ENCODE peak calls at places on chromosomes 7 and 10, in ten cellular contexts. Y is PC-3; K is posterior cingulate gyrus; F is epithelial cell of esophagus; W is NCI-H146; T is NCI-H1417; U is LoVo; D is renal cortical epithelial cell; O is A549; I is central memory CD4-positive, alpha-beta T cell. R is an unnamed sample.
A peak's percentile ranks its signal among the peaks of the same experiment; 100 is the strongest.

GRCh38 chr10:60236869-60237524 is 152.7 kb downstream of the ANK3 start:
- DNase-seq in Y (no peak), K (no peak), F (peak; percentile 7), W (no peak), T (no peak), U (no peak), D (peak; percentile 71), O (no peak), I (peak; percentile 0), R (no peak)

GRCh38 chr7:15643000-15643705 is 43.3 kb downstream of the MEOX2 start:
- DNase-seq in Y (peak; percentile 6), K (no peak), F (peak; percentile 19), W (no peak), T (no peak), U (no peak), D (peak; percentile 53), O (no peak), I (no peak), R (no peak)

GRCh38 chr10:99532687-99533495 is at the start of gene NKX2-3:
- DNase-seq in Y (peak; percentile 46), K (no peak), F (no peak), W (no peak), T (no peak), U (no peak), D (no peak), O (peak; percentile 88), I (no peak), R (no peak)

GRCh38 chr7:54788664-54789063 is 29.7 kb upstream of the SEC61G start:
- DNase-seq in Y (peak; percentile 95), K (no peak), F (peak; percentile 93), W (no peak), T (no peak), U (peak; percentile 72), D (peak; percentile 84), O (peak; percentile 96), I (no peak), R (no peak)

GRCh38 chr7:117381357-117381756 is 45.9 kb downstream of the ASZ1 start:
- DNase-seq in Y (no peak), K (no peak), F (no peak), W (no peak), T (no peak), U (no peak), D (no peak), O (no peak), I (no peak), R (no peak)

GRCh38 chr7:82362129-82362528 is 81.4 kb downstream of the CACNA2D1 start:
- DNase-seq in Y (no peak), K (no peak), F (no peak), W (no peak), T (no peak), U (no peak), D (no peak), O (no peak), I (no peak), R (no peak)

GRCh38 chr7:99997545-99998137 is 17.8 kb upstream of the ZKSCAN1 start:
- DNase-seq in Y (no peak), K (peak; percentile 81), F (peak; percentile 20), W (peak; percentile 87), T (no peak), U (no peak), D (no peak), O (no peak), I (peak; percentile 71), R (peak; percentile 78)

GRCh38 chr10:29643785-29644501 is 9.2 kb upstream of the SVIL start:
- DNase-seq in Y (no peak), K (no peak), F (no peak), W (no peak), T (no peak), U (no peak), D (no peak), O (no peak), I (no peak), R (no peak)

GRCh38 chr10:129968937-129969527 is 5.0 kb upstream of the EBF3 start:
- DNase-seq in Y (peak; percentile 40), K (no peak), F (peak; percentile 36), W (no peak), T (no peak), U (no peak), D (no peak), O (peak; percentile 58), I (no peak), R (no peak)

GRCh38 chr7:6221340-6222319 is 50.8 kb downstream of the CYTH3 start:
- DNase-seq in Y (no peak), K (no peak), F (no peak), W (no peak), T (no peak), U (no peak), D (no peak), O (no peak), I (peak; percentile 68), R (peak; percentile 79)

GRCh38 chr10:29689001-29689400 is 54.2 kb upstream of the SVIL start:
- DNase-seq in Y (peak; percentile 76), K (no peak), F (peak; percentile 76), W (no peak), T (no peak), U (peak; percentile 9), D (peak; percentile 76), O (no peak), I (no peak), R (peak; percentile 56)

GRCh38 chr10:112345743-112346142 is 28.2 kb upstream of the ACSL5 start:
- DNase-seq in Y (no peak), K (no peak), F (no peak), W (no peak), T (no peak), U (no peak), D (no peak), O (no peak), I (no peak), R (no peak)

GRCh38 chr10:1202343-1202742 is 146.2 kb downstream of the WDR37 start:
- DNase-seq in Y (no peak), K (no peak), F (no peak), W (no peak), T (no peak), U (no peak), D (no peak), O (no peak), I (no peak), R (no peak)